ENCODE peak calls at places on chromosome 13, in four cellular contexts. One of them, this sample, is unnamed.

GRCh38 chr13:24038846-24039330 is 121.6 kb upstream of the SPATA13 start:
- DNase-seq in heart left ventricle: no peak
- DNase-seq in H1: no peak
- DNase-seq in endodermal cell: no peak
- DNase-seq in this sample: no peak

GRCh38 chr13:93534181-93534700 is 307.6 kb downstream of the GPC6 start:
- DNase-seq in heart left ventricle: no peak
- DNase-seq in H1: no peak
- DNase-seq in endodermal cell: no peak
- DNase-seq in this sample: no peak

GRCh38 chr13:20901668-20902437 is 693 bp downstream of the XPO4 start:
- DNase-seq in heart left ventricle: peak; percentile 52
- DNase-seq in H1: no peak
- DNase-seq in endodermal cell: peak; percentile 80
- DNase-seq in this sample: no peak

GRCh38 chr13:107534548-107534947 is 680.8 kb downstream of the LIG4 start:
- DNase-seq in heart left ventricle: no peak
- DNase-seq in H1: no peak
- DNase-seq in endodermal cell: no peak
- DNase-seq in this sample: no peak

GRCh38 chr13:59494560-59494970 is 669.2 kb downstream of the DIAPH3 start:
- DNase-seq in heart left ventricle: peak; percentile 64
- DNase-seq in H1: no peak
- DNase-seq in endodermal cell: peak; percentile 7
- DNase-seq in this sample: peak; percentile 58

GRCh38 chr13:76735641-76736040 is 150.6 kb downstream of the KCTD12 start:
- DNase-seq in heart left ventricle: no peak
- DNase-seq in H1: no peak
- DNase-seq in endodermal cell: no peak
- DNase-seq in this sample: no peak

GRCh38 chr13:104920091-104920490 is 1615.4 kb downstream of the EFNB2 start:
- DNase-seq in heart left ventricle: no peak
- DNase-seq in H1: no peak
- DNase-seq in endodermal cell: peak; percentile 56
- DNase-seq in this sample: no peak

GRCh38 chr13:34776390-34776981 is 165.6 kb upstream of the NBEA start:
- DNase-seq in heart left ventricle: no peak
- DNase-seq in H1: no peak
- DNase-seq in endodermal cell: no peak
- DNase-seq in this sample: no peak

GRCh38 chr13:52785721-52786120 is 46.1 kb upstream of the CNMD start:
- DNase-seq in heart left ventricle: no peak
- DNase-seq in H1: no peak
- DNase-seq in endodermal cell: no peak
- DNase-seq in this sample: no peak

GRCh38 chr13:98352226-98352625 is 175.2 kb upstream of the RNF113B start:
- DNase-seq in heart left ventricle: no peak
- DNase-seq in H1: no peak
- DNase-seq in endodermal cell: no peak
- DNase-seq in this sample: no peak

GRCh38 chr13:40477623-40478608 is 188.5 kb downstream of the FOXO1 start:
- DNase-seq in heart left ventricle: peak; percentile 68
- DNase-seq in H1: no peak
- DNase-seq in endodermal cell: no peak
- DNase-seq in this sample: peak; percentile 88

GRCh38 chr13:114319441-114319871 is 5.2 kb downstream of the CHAMP1 start:
- DNase-seq in heart left ventricle: no peak
- DNase-seq in H1: no peak
- DNase-seq in endodermal cell: no peak
- DNase-seq in this sample: no peak

GRCh38 chr13:34361528-34361927 is 543.6 kb downstream of the RFC3 start:
- DNase-seq in heart left ventricle: no peak
- DNase-seq in H1: no peak
- DNase-seq in endodermal cell: no peak
- DNase-seq in this sample: no peak

GRCh38 chr13:72527333-72527732 is 200.1 kb downstream of the MZT1 start:
- DNase-seq in heart left ventricle: no peak
- DNase-seq in H1: peak; percentile 9
- DNase-seq in endodermal cell: no peak
- DNase-seq in this sample: no peak

GRCh38 chr13:81676008-81676407 is 1335.1 kb upstream of the SPRY2 start:
- DNase-seq in heart left ventricle: no peak
- DNase-seq in H1: no peak
- DNase-seq in endodermal cell: no peak
- DNase-seq in this sample: no peak

GRCh38 chr13:108060111-108060510 is 155.2 kb downstream of the LIG4 start:
- DNase-seq in heart left ventricle: no peak
- DNase-seq in H1: peak; percentile 33
- DNase-seq in endodermal cell: peak; percentile 64
- DNase-seq in this sample: no peak

GRCh38 chr13:36323951-36324566 is 22.1 kb downstream of the SPART start:
- DNase-seq in heart left ventricle: no peak
- DNase-seq in H1: no peak
- DNase-seq in endodermal cell: peak; percentile 67
- DNase-seq in this sample: no peak

GRCh38 chr13:62171697-62172096 is 756.0 kb upstream of the PCDH20 start:
- DNase-seq in heart left ventricle: no peak
- DNase-seq in H1: no peak
- DNase-seq in endodermal cell: no peak
- DNase-seq in this sample: no peak

GRCh38 chr13:48188640-48189039 is 44.4 kb upstream of the ITM2B start:
- DNase-seq in heart left ventricle: no peak
- DNase-seq in H1: no peak
- DNase-seq in endodermal cell: no peak
- DNase-seq in this sample: no peak

GRCh38 chr13:31175847-31176536 is 14.3 kb upstream of the HSPH1 start:
- DNase-seq in heart left ventricle: no peak
- DNase-seq in H1: no peak
- DNase-seq in endodermal cell: no peak
- DNase-seq in this sample: no peak

GRCh38 chr13:67943116-67943515 is 713.0 kb upstream of the PCDH9 start:
- DNase-seq in heart left ventricle: no peak
- DNase-seq in H1: no peak
- DNase-seq in endodermal cell: no peak
- DNase-seq in this sample: no peak

GRCh38 chr13:109666656-109667448 is 119.5 kb downstream of the IRS2 start:
- DNase-seq in heart left ventricle: no peak
- DNase-seq in H1: no peak
- DNase-seq in endodermal cell: no peak
- DNase-seq in this sample: no peak
- H3K4me3 ChIP-seq in heart left ventricle: no peak overlapping the region
- H3K4me3 ChIP-seq in H1: no peak overlapping the region
- H3K4me3 ChIP-seq in endodermal cell: no peak overlapping the region
- H3K4me3 ChIP-seq in this sample: no peak overlapping the region

GRCh38 chr13:113028336-113029060 is 59.5 kb downstream of the MCF2L start:
- DNase-seq in heart left ventricle: no peak
- DNase-seq in H1: no peak
- DNase-seq in endodermal cell: no peak
- DNase-seq in this sample: peak; percentile 21
- H3K27ac ChIP-seq in heart left ventricle: no peak overlapping the region
- H3K27ac ChIP-seq in H1: no peak overlapping the region
- H3K27ac ChIP-seq in endodermal cell: no peak overlapping the region
- H3K27ac ChIP-seq in this sample: no peak overlapping the region

DNA sequence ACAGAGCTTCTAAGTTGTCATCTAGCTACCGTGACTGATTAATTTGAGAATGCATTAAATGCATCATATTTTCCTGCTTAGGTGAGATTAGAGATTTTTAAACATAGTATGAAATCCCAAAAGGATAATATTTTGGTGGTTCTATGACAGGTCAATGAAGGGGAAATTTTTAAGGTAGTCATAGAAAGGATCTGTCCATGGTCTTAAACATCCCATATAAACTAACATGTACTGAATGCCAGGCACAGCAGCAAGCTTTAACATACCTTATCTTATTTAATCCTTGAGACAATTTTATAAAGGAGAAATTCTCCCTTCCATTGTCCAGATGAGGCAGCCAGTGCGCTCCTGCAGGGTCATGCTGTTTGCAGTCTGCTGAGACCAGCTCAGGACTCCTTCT is 466.0 kb downstream of the FGF14 start:
- DNase-seq in heart left ventricle: no peak
- DNase-seq in H1: no peak
- DNase-seq in endodermal cell: no peak
- DNase-seq in this sample: no peak
- H3K27me3 ChIP-seq in heart left ventricle: no peaks in the 10 kb centered on the region
- H3K27me3 ChIP-seq in H1: no peaks in the 10 kb centered on the region
- H3K27me3 ChIP-seq in endodermal cell: no peaks in the 10 kb centered on the region
- H3K27me3 ChIP-seq in this sample: no peaks in the 10 kb centered on the region

GRCh38 chr13:113001251-113002140 is 32.5 kb downstream of the MCF2L start:
- DNase-seq in heart left ventricle: peak; percentile 64
- DNase-seq in H1: no peak
- DNase-seq in endodermal cell: peak; percentile 87
- DNase-seq in this sample: peak; percentile 81
- H3K4me3 ChIP-seq in heart left ventricle: peak overlapping the region; percentile 41
- H3K4me3 ChIP-seq in H1: no peak overlapping the region
- H3K4me3 ChIP-seq in endodermal cell: no peak overlapping the region
- H3K4me3 ChIP-seq in this sample: peak overlapping the region; percentile 4